ENCODE peak calls at places on chromosomes 2 and 18, in eight cellular contexts. M is foreskin fibroblast, X is left ventricle myocardium inferior, L is HCT116, Z is IMR-90, Q is right atrium auricular region, W is fibroblast of pulmonary artery, S is gastrocnemius medialis. T is an unnamed sample.

GRCh38 chr2:128513416-128514283 is 195.0 kb upstream of the HS6ST1 start:
- DNase-seq in L (no peak), Q (peak), W (no peak), M (no peak), Z (no peak), S (no peak), X (peak), T (no peak)

GRCh38 chr2:56195563-56195962 is 11.8 kb downstream of the CCDC85A start:
- DNase-seq in X (no peak), Z (no peak), M (no peak), Q (no peak), W (peak), S (no peak), L (no peak), T (no peak)

GRCh38 chr2:241123816-241124536 is 21.9 kb upstream of the MTERF4 start:
- DNase-seq in M (no peak), Q (no peak), L (no peak), X (no peak), Z (no peak), W (no peak), S (no peak), T (peak)

GRCh38 chr2:64865073-64865830 is 123.9 kb upstream of the SLC1A4 start:
- DNase-seq in Z (peak), W (peak), S (peak), X (peak), M (peak), L (no peak), Q (peak), T (no peak)

GRCh38 chr18:70221156-70221910 is 15.8 kb upstream of the RTTN start:
- DNase-seq in S (no peak), Z (no peak), L (no peak), Q (no peak), X (no peak), W (no peak), M (no peak), T (peak)

GRCh38 chr18:1357724-1358123 is 453.1 kb downstream of the ADCYAP1 start:
- DNase-seq in M (no peak), S (no peak), W (no peak), X (no peak), L (no peak), Q (no peak), Z (no peak), T (no peak)

GRCh38 chr2:152879275-152879674 is 160.9 kb downstream of the ARL6IP6 start:
- DNase-seq in X (no peak), M (no peak), Z (no peak), S (no peak), Q (no peak), W (no peak), L (no peak), T (no peak)

GRCh38 chr18:63980896-63981454 is 11.1 kb downstream of the SERPINB8 start:
- DNase-seq in X (no peak), M (no peak), W (no peak), S (no peak), Z (no peak), L (no peak), Q (no peak), T (no peak)

GRCh38 chr2:132797551-132797950 is 127.5 kb upstream of the LYPD1 start:
- DNase-seq in L (no peak), Z (peak), W (peak), X (no peak), M (peak), S (no peak), Q (no peak), T (no peak)

GRCh38 chr2:197931661-197932312 is 127.4 kb downstream of the PLCL1 start:
- DNase-seq in W (no peak), Z (peak), X (no peak), L (no peak), M (peak), Q (no peak), S (no peak), T (no peak)

GRCh38 chr2:27303093-27304025 is 4.9 kb downstream of the UCN start:
- DNase-seq in W (peak), S (no peak), M (no peak), X (no peak), Z (peak), Q (peak), L (peak), T (peak)

DNA sequence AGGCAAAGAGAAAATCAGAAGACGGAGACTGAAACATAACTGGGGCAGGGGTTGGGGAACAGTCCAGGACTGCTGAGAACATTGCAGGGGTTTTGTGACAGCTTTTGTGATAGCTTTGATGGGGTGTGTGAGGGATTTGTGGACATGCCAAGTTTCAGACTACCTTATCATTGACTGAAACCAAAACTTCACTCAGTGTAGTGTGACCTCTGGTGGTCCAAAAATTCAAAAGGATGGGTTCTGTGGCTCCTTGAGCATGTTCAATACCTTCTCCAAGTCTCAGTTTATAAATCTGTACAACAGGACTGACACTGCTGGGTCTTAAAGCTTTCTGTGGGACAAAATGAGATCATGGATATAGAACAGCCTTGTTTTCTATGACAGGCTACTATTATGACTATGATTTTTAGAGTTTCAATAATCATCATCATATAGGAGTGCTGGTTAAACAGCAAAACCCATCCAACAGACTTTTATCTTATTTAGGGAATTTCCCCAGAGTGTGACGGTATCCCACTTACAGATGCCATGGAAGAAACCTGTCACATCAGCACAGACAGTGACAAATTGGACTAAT is 259.2 kb upstream of the SLC14A2 start:
- DNase-seq in L (no peak), S (no peak), W (no peak), X (no peak), Z (no peak), M (no peak), Q (no peak), T (no peak)
- TF ChIP-seq CTCF in L (no peak), S (no peak), W (no peak), X (peak), Z (no peak), M (no peak), Q (no peak), T (no peak)

DNA sequence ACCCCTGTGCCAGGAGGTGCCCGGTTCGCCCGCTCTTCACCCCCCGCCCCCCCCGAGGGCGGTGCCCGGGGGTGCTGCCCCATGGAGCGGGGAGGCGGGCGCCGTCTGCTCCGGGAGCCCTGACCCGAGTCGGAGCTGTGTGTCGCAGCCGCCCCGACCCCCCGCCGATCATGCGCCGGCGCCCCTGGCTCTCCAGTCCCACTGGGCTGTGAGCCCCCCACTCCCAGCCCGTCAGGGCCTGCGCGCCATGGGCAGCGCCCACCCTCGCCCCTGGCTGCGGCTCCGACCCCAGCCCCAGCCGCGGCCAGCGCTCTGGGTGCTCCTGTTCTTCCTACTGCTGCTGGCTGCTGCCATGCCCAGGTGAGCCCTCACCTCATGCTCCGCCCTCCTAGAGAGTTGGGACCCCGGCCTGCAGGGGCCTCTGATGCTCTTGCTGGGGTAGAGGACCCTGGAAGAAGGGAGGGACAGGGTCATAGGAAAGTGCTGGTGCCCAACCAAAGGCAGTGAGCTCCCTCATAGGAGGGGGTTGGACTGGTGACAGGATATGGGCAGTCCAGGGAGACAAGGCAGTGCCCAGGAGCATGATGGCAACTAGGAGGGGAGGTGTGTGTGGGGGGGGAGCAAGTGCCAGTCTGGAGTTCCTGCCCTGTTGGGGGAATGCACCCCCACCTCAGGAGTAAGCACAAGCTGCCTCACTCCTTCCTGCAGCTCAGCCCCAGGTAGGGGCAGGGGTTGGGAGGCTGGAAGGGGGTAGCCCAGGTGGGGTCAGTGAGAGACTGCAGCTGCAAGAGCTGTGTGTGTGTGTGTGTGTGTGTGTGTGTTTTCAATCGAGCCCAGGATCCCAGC is at the start of gene WNT10A:
- DNase-seq in L (no peak), Q (no peak), M (no peak), W (no peak), X (no peak), Z (no peak), S (no peak), T (no peak)
- H3K4me3 ChIP-seq in L (peak), Q (no peak), M (no peak), W (no peak), X (peak), Z (no peak), S (peak), T (no peak)

GRCh38 chr2:4110273-4110672 is 406.9 kb downstream of the DCDC2C start:
- DNase-seq in X (no peak), S (no peak), Z (no peak), L (no peak), Q (no peak), M (no peak), W (no peak), T (no peak)
- TF ChIP-seq CTCF in X (no peak), S (no peak), Z (no peak), L (no peak), Q (no peak), M (no peak), W (no peak), T (peak)

GRCh38 chr2:173989886-173990744 is 24.9 kb upstream of the SP3 start:
- DNase-seq in S (no peak), Q (no peak), Z (no peak), W (no peak), M (no peak), L (no peak), X (no peak), T (no peak)
- H3K4me3 ChIP-seq in S (no peak), Q (no peak), Z (no peak), W (no peak), M (no peak), L (no peak), X (peak), T (no peak)

GRCh38 chr18:34028341-34028740 is 196.4 kb downstream of the NOL4 start:
- DNase-seq in W (no peak), X (no peak), S (no peak), Z (no peak), M (no peak), Q (no peak), L (no peak), T (no peak)

GRCh38 chr18:34033968-34034367 is 190.7 kb downstream of the NOL4 start:
- DNase-seq in W (no peak), X (no peak), M (no peak), Q (no peak), S (no peak), L (no peak), Z (no peak), T (no peak)

GRCh38 chr18:34031810-34032209 is 192.9 kb downstream of the NOL4 start:
- DNase-seq in Q (no peak), X (no peak), L (no peak), S (no peak), W (peak), M (no peak), Z (no peak), T (no peak)
- TF ChIP-seq CTCF in Q (no peak), X (no peak), L (no peak), S (no peak), W (no peak), M (no peak), Z (no peak), T (peak)

GRCh38 chr2:195695002-195695631 is 38.1 kb downstream of the SLC39A10 start:
- DNase-seq in L (no peak), W (no peak), Z (no peak), X (no peak), M (no peak), S (no peak), Q (no peak), T (no peak)

GRCh38 chr2:195697681-195698220 is 40.7 kb downstream of the SLC39A10 start:
- DNase-seq in L (no peak), Z (no peak), M (no peak), S (no peak), X (no peak), Q (no peak), W (no peak), T (no peak)

GRCh38 chr2:195700480-195700879 is 43.5 kb downstream of the SLC39A10 start:
- DNase-seq in L (no peak), W (no peak), Q (no peak), M (no peak), S (no peak), X (no peak), Z (no peak), T (no peak)

GRCh38 chr2:195696012-195696411 is 39.0 kb downstream of the SLC39A10 start:
- DNase-seq in X (no peak), Q (no peak), W (no peak), M (no peak), S (no peak), Z (no peak), L (no peak), T (no peak)

DNA sequence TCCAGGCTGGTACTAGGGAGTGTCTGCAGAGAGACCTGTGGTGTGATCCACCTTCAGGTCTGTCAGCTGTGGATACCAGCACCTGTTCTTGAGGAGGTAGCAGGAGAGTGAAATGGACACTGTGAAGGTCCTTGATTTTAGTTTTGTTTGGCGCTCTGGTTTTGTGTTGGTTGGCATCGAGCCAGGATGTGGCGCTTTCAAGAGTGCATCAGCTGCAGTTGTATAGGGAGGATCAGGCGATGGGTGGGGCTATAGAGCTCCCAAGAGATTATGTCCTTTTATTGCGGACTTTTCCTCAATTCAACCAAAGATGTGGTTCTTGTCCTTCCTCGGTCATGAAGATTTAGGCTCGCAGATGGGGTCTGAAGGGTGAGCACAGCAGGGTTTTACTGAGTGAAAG is 37.5 kb downstream of the SLC39A10 start:
- DNase-seq in S (no peak), Z (no peak), X (no peak), Q (no peak), M (no peak), W (no peak), L (no peak), T (no peak)
- H3K4me3 ChIP-seq in S (no peak), Z (no peak), X (no peak), Q (no peak), M (no peak), W (no peak), L (no peak), T (no peak)

GRCh38 chr2:134410006-134410405 is 156.1 kb downstream of the MGAT5 start:
- DNase-seq in Q (no peak), X (no peak), W (no peak), M (no peak), S (no peak), L (no peak), Z (no peak), T (no peak)
- TF ChIP-seq CTCF in Q (no peak), X (no peak), W (no peak), M (no peak), S (no peak), L (no peak), Z (no peak), T (no peak)

GRCh38 chr2:172859821-172860707 is 124.4 kb downstream of the RAPGEF4 start:
- DNase-seq in X (no peak), W (no peak), Z (no peak), M (no peak), L (no peak), S (no peak), Q (no peak), T (no peak)
- H3K4me3 ChIP-seq in X (peak), W (no peak), Z (no peak), M (no peak), L (no peak), S (peak), Q (no peak), T (peak)

GRCh38 chr18:78782951-78783563 is 196.6 kb upstream of the SALL3 start:
- DNase-seq in L (no peak), Q (no peak), X (no peak), W (no peak), S (no peak), Z (no peak), M (no peak), T (no peak)
- TF ChIP-seq CTCF in L (no peak), Q (no peak), X (no peak), W (no peak), S (no peak), Z (no peak), M (no peak), T (no peak)

DNA sequence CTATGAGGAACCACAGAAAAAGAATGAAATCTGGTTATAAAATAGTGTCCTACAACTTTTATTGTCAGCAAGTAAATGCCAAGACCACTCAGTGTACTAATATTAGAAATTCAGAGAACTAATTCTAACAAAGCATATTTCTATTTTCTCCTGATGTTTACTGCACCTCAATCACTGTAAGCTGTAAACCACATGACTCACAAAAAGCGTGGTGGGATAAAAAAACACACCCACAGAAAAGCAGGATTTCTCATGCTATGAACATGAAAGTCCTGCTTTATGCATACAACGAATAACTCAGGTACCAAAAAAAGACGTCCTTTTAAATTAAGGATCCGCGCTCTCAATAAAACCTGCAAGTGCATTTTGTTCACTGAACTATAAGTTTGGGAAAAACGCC is 797 bp downstream of the TXNL4A start:
- DNase-seq in L (no peak), Z (no peak), W (peak), Q (no peak), X (no peak), M (no peak), S (no peak), T (no peak)
- H3K4me3 ChIP-seq in L (peak), Z (peak), W (peak), Q (peak), X (peak), M (peak), S (peak), T (peak)